ENCODE peak calls at places on chromosomes 7 and 10, in ten cellular contexts. M is GM19239; X is iris pigment epithelial cell; F is AG09319; K is Right ventricle myocardium superior; N is activated CD4-positive, alpha-beta T cell treated with anti-CD3 and anti-CD28 coated beads, Interleukin-2, amount 10 ng/mL, durations not matched to agents 7 days and 5 days; C is WTC11; B is NCI-H345; S is mammary epithelial cell; Z is stimulated activated CD8-positive, alpha-beta memory T cell treated with anti-CD3 and anti-CD28 coated beads, Interleukin-4, amount 100 ng/mL, for 48 hours. P is an unnamed sample.

GRCh38 chr10:88499569-88500470 is 83.3 kb downstream of the RNLS start:
- DNase-seq in M (no peak), X (peak; percentile 83), F (no peak), K (no peak), N (no peak), C (no peak), B (no peak), S (peak; percentile 68), Z (no peak), P (no peak)

GRCh38 chr7:22582860-22583640 is 83.1 kb upstream of the STEAP1B start:
- DNase-seq in M (no peak), X (peak; percentile 94), F (peak; percentile 69), K (no peak), N (no peak), C (no peak), B (no peak), S (peak; percentile 79), Z (no peak), P (no peak)

GRCh38 chr7:2022737-2023250 is 210.0 kb downstream of the MAD1L1 start:
- DNase-seq in M (no peak), X (no peak), F (no peak), K (no peak), N (no peak), C (no peak), B (no peak), S (no peak), Z (no peak), P (no peak)

GRCh38 chr7:116177009-116177408 is 33.3 kb upstream of the TES start:
- DNase-seq in M (no peak), X (peak; percentile 97), F (no peak), K (no peak), N (no peak), C (no peak), B (no peak), S (peak; percentile 84), Z (no peak), P (no peak)

GRCh38 chr7:27359737-27360136 is 117.1 kb downstream of the EVX1 start:
- DNase-seq in M (no peak), X (no peak), F (no peak), K (no peak), N (no peak), C (no peak), B (no peak), S (no peak), Z (no peak), P (no peak)

GRCh38 chr10:50501899-50502556 is 121.7 kb downstream of the SGMS1 start:
- DNase-seq in M (no peak), X (no peak), F (no peak), K (no peak), N (no peak), C (no peak), B (no peak), S (peak; percentile 14), Z (no peak), P (no peak)

GRCh38 chr7:7641129-7641663 is 644 bp downstream of the UMAD1 start:
- DNase-seq in M (no peak), X (no peak), F (no peak), K (no peak), N (no peak), C (peak; percentile 25), B (peak; percentile 25), S (no peak), Z (no peak), P (no peak)

GRCh38 chr7:77696643-77697534 is 630 bp downstream of the RSBN1L start:
- DNase-seq in M (no peak), X (peak; percentile 66), F (no peak), K (peak; percentile 79), N (peak; percentile 61), C (peak; percentile 49), B (peak; percentile 68), S (peak; percentile 65), Z (peak; percentile 77), P (peak; percentile 52)

GRCh38 chr7:1571261-1571650 is 1.4 kb upstream of the PSMG3 start:
- DNase-seq in M (no peak), X (peak; percentile 81), F (no peak), K (no peak), N (no peak), C (no peak), B (no peak), S (no peak), Z (no peak), P (no peak)

GRCh38 chr10:28480566-28480965 is 52.4 kb upstream of the WAC start:
- DNase-seq in M (no peak), X (no peak), F (no peak), K (no peak), N (no peak), C (no peak), B (no peak), S (no peak), Z (no peak), P (no peak)

GRCh38 chr7:135714534-135715009 is 13.4 kb downstream of the SLC13A4 start:
- DNase-seq in M (no peak), X (peak; percentile 51), F (no peak), K (no peak), N (no peak), C (peak; percentile 34), B (no peak), S (peak; percentile 45), Z (no peak), P (no peak)

GRCh38 chr10:71969929-71970328 is 5.7 kb downstream of the CHST3 start:
- DNase-seq in M (no peak), X (no peak), F (no peak), K (no peak), N (no peak), C (no peak), B (no peak), S (no peak), Z (no peak), P (no peak)

GRCh38 chr10:9209105-9209798 is 1154.8 kb downstream of the GATA3 start:
- DNase-seq in M (peak; percentile 23), X (peak; percentile 51), F (peak; percentile 15), K (peak; percentile 56), N (peak; percentile 74), C (peak; percentile 80), B (peak; percentile 24), S (peak; percentile 46), Z (peak; percentile 92), P (no peak)

GRCh38 chr7:36272567-36273269 is 116.9 kb upstream of the ANLN start:
- DNase-seq in M (no peak), X (peak; percentile 37), F (no peak), K (no peak), N (no peak), C (no peak), B (no peak), S (no peak), Z (no peak), P (peak; percentile 15)

GRCh38 chr7:3028071-3028766 is 15.4 kb downstream of the CARD11 start:
- DNase-seq in M (no peak), X (peak; percentile 74), F (no peak), K (no peak), N (no peak), C (no peak), B (no peak), S (peak; percentile 72), Z (peak; percentile 72), P (no peak)

GRCh38 chr10:3995302-3996210 is 210.5 kb upstream of the KLF6 start:
- DNase-seq in M (no peak), X (peak; percentile 78), F (no peak), K (no peak), N (no peak), C (no peak), B (no peak), S (peak; percentile 69), Z (no peak), P (no peak)

GRCh38 chr10:451021-451471 is 238.4 kb downstream of the DIP2C start:
- DNase-seq in M (peak; percentile 63), X (no peak), F (no peak), K (no peak), N (peak; percentile 81), C (no peak), B (no peak), S (peak; percentile 19), Z (peak; percentile 70), P (no peak)

GRCh38 chr10:128393546-128393945 is 267.3 kb upstream of the MKI67 start:
- DNase-seq in M (no peak), X (no peak), F (no peak), K (no peak), N (no peak), C (no peak), B (no peak), S (no peak), Z (no peak), P (no peak)

GRCh38 chr7:140649566-140650205 is 9.1 kb upstream of the DENND2A start:
- DNase-seq in M (no peak), X (peak; percentile 76), F (no peak), K (no peak), N (no peak), C (no peak), B (no peak), S (peak; percentile 48), Z (no peak), P (no peak)

GRCh38 chr10:114526112-114526496 is 121.8 kb upstream of the AFAP1L2 start:
- DNase-seq in M (peak; percentile 28), X (peak; percentile 47), F (no peak), K (no peak), N (peak; percentile 56), C (no peak), B (no peak), S (no peak), Z (no peak), P (no peak)

GRCh38 chr10:113045155-113046055 is 95.4 kb downstream of the TCF7L2 start:
- DNase-seq in M (no peak), X (peak; percentile 96), F (peak; percentile 53), K (no peak), N (no peak), C (no peak), B (no peak), S (peak; percentile 95), Z (no peak), P (no peak)

GRCh38 chr10:48462482-48463020 is 142.3 kb downstream of the ARHGAP22 start:
- DNase-seq in M (no peak), X (no peak), F (no peak), K (no peak), N (no peak), C (no peak), B (no peak), S (no peak), Z (peak; percentile 11), P (no peak)

GRCh38 chr10:58457761-58458616 is 54.7 kb upstream of the BICC1 start:
- DNase-seq in M (no peak), X (peak; percentile 79), F (peak; percentile 93), K (peak; percentile 56), N (no peak), C (no peak), B (no peak), S (peak; percentile 38), Z (no peak), P (no peak)

GRCh38 chr7:126658684-126659083 is 594.1 kb downstream of the GRM8 start:
- DNase-seq in M (no peak), X (no peak), F (no peak), K (no peak), N (no peak), C (no peak), B (no peak), S (no peak), Z (no peak), P (no peak)

GRCh38 chr10:47207280-47207613 is 92.8 kb upstream of the GDF10 start:
- DNase-seq in M (no peak), X (no peak), F (no peak), K (no peak), N (no peak), C (no peak), B (no peak), S (no peak), Z (no peak), P (no peak)